ENCODE peak calls at places on chromosome 13, in four cellular contexts. U is adrenal gland, L is heart left ventricle, P is prostate gland. J is an unnamed sample.

GRCh38 chr13:48265217-48265815 is 32.3 kb downstream of the ITM2B start:
- DNase-seq in L (no peak), P (no peak), U (no peak), J (no peak)

GRCh38 chr13:41455725-41456419 is 1.5 kb upstream of the RGCC start:
- DNase-seq in U (no peak), L (no peak), P (no peak), J (no peak)

GRCh38 chr13:63351533-63351932 is 1935.9 kb upstream of the PCDH20 start:
- DNase-seq in L (no peak), U (no peak), P (no peak), J (no peak)

GRCh38 chr13:95235199-95235726 is 66.0 kb downstream of the ABCC4 start:
- DNase-seq in L (no peak), P (no peak), U (no peak), J (no peak)

GRCh38 chr13:40613192-40613818 is 53.1 kb downstream of the FOXO1 start:
- DNase-seq in P (peak; percentile 30), L (peak; percentile 39), U (no peak), J (peak; percentile 67)

GRCh38 chr13:93147293-93147645 is 79.3 kb upstream of the GPC6 start:
- DNase-seq in L (no peak), U (no peak), P (no peak), J (no peak)

GRCh38 chr13:98189841-98190505 is 12.9 kb upstream of the RNF113B start:
- DNase-seq in U (peak; percentile 52), L (peak; percentile 49), P (no peak), J (peak; percentile 39)

GRCh38 chr13:27112006-27112405 is 59.6 kb downstream of the USP12 start:
- DNase-seq in U (no peak), P (no peak), L (no peak), J (no peak)

GRCh38 chr13:75470676-75471075 is 11.3 kb downstream of the TBC1D4 start:
- DNase-seq in P (no peak), L (no peak), U (no peak), J (no peak)

GRCh38 chr13:109547942-109548860 is 238.2 kb downstream of the IRS2 start:
- DNase-seq in P (no peak), U (no peak), L (no peak), J (no peak)

GRCh38 chr13:111033172-111034133 is 81.7 kb upstream of the ARHGEF7 start:
- DNase-seq in P (no peak), U (no peak), L (no peak), J (no peak)

GRCh38 chr13:110913911-110914292 is 967 bp downstream of the ANKRD10 start:
- DNase-seq in P (peak; percentile 29), U (no peak), L (no peak), J (no peak)

GRCh38 chr13:37026778-37027177 is 26.2 kb downstream of the EXOSC8 start:
- DNase-seq in U (no peak), P (no peak), L (no peak), J (no peak)

GRCh38 chr13:85841427-85841826 is 42.2 kb upstream of the SLITRK6 start:
- DNase-seq in L (no peak), U (no peak), P (no peak), J (no peak)

GRCh38 chr13:99962242-99962641 is 9.3 kb downstream of the ZIC5 start:
- DNase-seq in P (no peak), L (no peak), U (no peak), J (no peak)

GRCh38 chr13:21232196-21232595 is 55.7 kb downstream of the MRPL57 start:
- DNase-seq in U (no peak), P (no peak), L (peak; percentile 32), J (no peak)

GRCh38 chr13:43005460-43006236 is 13.6 kb upstream of the EPSTI1 start:
- DNase-seq in U (no peak), L (no peak), P (no peak), J (no peak)

GRCh38 chr13:43003010-43003409 is 11.0 kb upstream of the EPSTI1 start:
- DNase-seq in P (no peak), L (no peak), U (no peak), J (no peak)

GRCh38 chr13:43006893-43007631 is 15.0 kb upstream of the EPSTI1 start:
- DNase-seq in L (no peak), P (no peak), U (no peak), J (no peak)

GRCh38 chr13:42999491-42999890 is 7.5 kb upstream of the EPSTI1 start:
- DNase-seq in U (no peak), P (no peak), L (no peak), J (no peak)

GRCh38 chr13:43003729-43004128 is 11.7 kb upstream of the EPSTI1 start:
- DNase-seq in P (no peak), U (no peak), L (no peak), J (no peak)
- H3K27ac ChIP-seq in P (no peak overlapping the region), U (no peak overlapping the region), L (no peak overlapping the region), J (no peak overlapping the region)

GRCh38 chr13:31742102-31742695 is 2.9 kb downstream of the RXFP2 start:
- DNase-seq in U (peak; percentile 57), P (peak; percentile 23), L (peak; percentile 57), J (peak; percentile 69)
- H3K4me3 ChIP-seq in U (no peak overlapping the region), P (no peak overlapping the region), L (no peak overlapping the region), J (no peak overlapping the region)

GRCh38 chr13:107200491-107200890 is 632.6 kb upstream of the ARGLU1 start:
- DNase-seq in U (no peak), L (no peak), P (no peak), J (no peak)

GRCh38 chr13:107205318-107206112 is 637.6 kb upstream of the ARGLU1 start:
- DNase-seq in P (peak; percentile 29), L (peak; percentile 48), U (peak; percentile 70), J (peak; percentile 66)

GRCh38 chr13:107208889-107209288 is 641.0 kb upstream of the ARGLU1 start:
- DNase-seq in P (no peak), L (no peak), U (no peak), J (no peak)

GRCh38 chr13:107202371-107203023 is 634.6 kb upstream of the ARGLU1 start:
- DNase-seq in U (peak; percentile 40), L (peak; percentile 57), P (no peak), J (no peak)

DNA sequence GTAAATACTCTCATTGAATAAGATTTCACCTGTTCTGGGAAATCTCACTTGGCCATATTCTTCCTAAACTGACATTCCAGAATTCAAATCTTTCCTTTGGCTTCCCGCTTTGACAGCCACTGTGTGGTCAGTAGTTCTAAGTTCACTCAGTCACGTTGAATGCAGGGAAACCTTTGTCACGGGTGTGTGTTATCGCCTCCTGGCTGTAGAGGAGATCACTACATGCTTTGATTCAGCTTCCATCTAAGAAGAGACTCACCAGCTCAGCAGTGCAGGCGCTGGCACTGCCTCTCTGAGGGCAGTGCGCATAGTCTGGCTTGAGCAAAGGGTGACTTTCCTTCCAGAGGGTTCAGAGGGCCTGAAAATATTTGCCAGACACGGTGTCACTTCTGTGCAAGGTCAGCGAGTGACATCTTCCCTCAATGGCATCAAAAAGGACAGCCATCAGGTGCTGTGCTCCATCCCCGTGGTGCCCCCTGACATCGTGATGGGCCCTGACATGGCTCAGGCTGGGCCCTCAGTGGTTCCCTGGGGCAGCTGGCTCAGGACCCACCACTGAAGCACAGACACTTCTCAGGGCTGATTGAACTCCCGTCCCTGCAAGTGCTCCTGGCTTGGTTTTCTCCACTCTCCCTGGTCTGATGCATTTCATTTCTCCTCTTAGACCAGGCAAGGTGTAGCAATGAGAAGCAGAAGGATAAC is 635.4 kb upstream of the ARGLU1 start:
- DNase-seq in L (no peak), U (no peak), P (no peak), J (peak; percentile 15)
- H3K27ac ChIP-seq in L (peak overlapping the region; percentile 84), U (peak overlapping the region; percentile 35), P (no peak overlapping the region), J (peak overlapping the region; percentile 41)

GRCh38 chr13:39415403-39415802 is 187.6 kb downstream of the LHFPL6 start:
- DNase-seq in U (peak; percentile 59), P (peak; percentile 23), L (peak; percentile 75), J (peak; percentile 33)
- H3K4me3 ChIP-seq in U (no peak overlapping the region), P (no peak overlapping the region), L (peak overlapping the region; percentile 3), J (no peak overlapping the region)

DNA sequence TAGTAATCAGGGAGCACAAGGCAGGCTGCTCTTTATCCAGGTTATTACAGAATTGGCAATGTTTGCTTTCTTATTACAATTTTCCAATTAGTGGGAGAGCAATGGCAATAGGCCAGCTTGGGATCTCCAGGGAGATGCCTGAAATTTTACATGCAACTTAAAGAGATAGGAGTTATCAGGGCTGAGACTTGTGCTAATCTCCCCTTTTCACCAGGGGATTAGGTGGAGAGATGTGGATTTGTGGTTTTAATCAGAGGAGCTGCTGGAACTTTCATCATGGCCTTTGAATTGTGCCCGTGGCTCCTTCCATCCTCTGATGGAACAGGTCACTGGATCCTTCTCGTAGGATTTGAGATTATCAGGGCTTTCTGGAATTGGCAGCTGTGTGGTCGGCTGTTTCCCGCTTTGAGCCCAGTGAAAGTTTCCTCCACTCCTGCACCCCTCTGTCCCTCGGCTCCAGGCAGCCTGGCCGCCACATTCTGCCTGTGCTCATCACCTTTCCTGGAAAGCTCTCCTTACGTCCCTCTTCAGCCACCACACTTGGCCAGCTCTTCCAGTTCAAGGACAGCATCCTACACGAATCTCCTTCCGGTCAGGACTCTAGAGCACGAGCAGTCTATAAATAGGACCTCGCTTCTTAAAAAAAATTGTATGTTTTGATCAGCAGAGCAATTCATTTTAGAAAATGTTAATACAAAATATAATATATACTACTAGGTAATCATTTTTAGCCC is 47.1 kb downstream of the CBY2 start:
- DNase-seq in P (no peak), L (no peak), U (no peak), J (no peak)
- H3K27ac ChIP-seq in P (no peak overlapping the region), L (no peak overlapping the region), U (no peak overlapping the region), J (no peak overlapping the region)

J was measured in body of pancreas.